ENCODE peak calls at places on chromosome 14, in four cellular contexts. M, U, A and L are unnamed samples.

GRCh38 chr14:103123128-103123633 is at the start of gene TNFAIP2:
- DNase-seq in A (no peak), M (peak; percentile 72), U (no peak), L (peak; percentile 68)

GRCh38 chr14:102208741-102209140 is 69.0 kb downstream of the WDR20 start:
- DNase-seq in M (no peak), U (no peak), A (no peak), L (no peak)

GRCh38 chr14:93011650-93012317 is 88.8 kb downstream of the CHGA start:
- DNase-seq in M (no peak), A (no peak), U (no peak), L (no peak)

GRCh38 chr14:43754838-43755237 is 752.2 kb downstream of the FSCB start:
- DNase-seq in A (no peak), M (no peak), U (no peak), L (no peak)

GRCh38 chr14:93035917-93036651 is 79.6 kb downstream of the ITPK1 start:
- DNase-seq in A (peak; percentile 91), U (no peak), M (peak; percentile 50), L (peak; percentile 61)

GRCh38 chr14:104344815-104345214 is 206.4 kb downstream of the KIF26A start:
- DNase-seq in A (no peak), M (no peak), U (no peak), L (no peak)

GRCh38 chr14:89428556-89429196 is 11.6 kb upstream of the FOXN3 start:
- DNase-seq in A (no peak), M (no peak), U (no peak), L (no peak)

GRCh38 chr14:75566321-75566720 is 12.1 kb upstream of the FLVCR2 start:
- DNase-seq in A (no peak), U (no peak), M (no peak), L (no peak)

GRCh38 chr14:92704036-92704804 is 44.2 kb downstream of the LGMN start:
- DNase-seq in A (no peak), U (peak; percentile 92), M (no peak), L (no peak)

GRCh38 chr14:104576607-104577332 is 2.8 kb upstream of the C14orf180 start:
- DNase-seq in A (peak; percentile 25), M (no peak), U (no peak), L (peak; percentile 39)

GRCh38 chr14:26872510-26872909 is 274.7 kb upstream of the NOVA1 start:
- DNase-seq in A (no peak), M (no peak), U (no peak), L (no peak)

GRCh38 chr14:86481105-86481504 is 951.2 kb downstream of the FLRT2 start:
- DNase-seq in U (no peak), A (no peak), M (no peak), L (no peak)

GRCh38 chr14:68191567-68192321 is 372.2 kb downstream of the RAD51B start:
- DNase-seq in A (peak; percentile 92), U (no peak), M (no peak), L (peak; percentile 99)

GRCh38 chr14:68794856-68795601 is 2.2 kb upstream of the ZFP36L1 start:
- DNase-seq in M (peak; percentile 47), U (no peak), A (no peak), L (no peak)

GRCh38 chr14:87813691-87814090 is 179.3 kb downstream of the GALC start:
- DNase-seq in M (no peak), U (no peak), A (no peak), L (no peak)

GRCh38 chr14:104819361-104819771 is 18.5 kb downstream of the ZBTB42 start:
- DNase-seq in A (no peak), U (no peak), M (no peak), L (no peak)

GRCh38 chr14:77004711-77005460 is 23.6 kb downstream of the IRF2BPL start:
- DNase-seq in A (no peak), M (no peak), U (no peak), L (no peak)

GRCh38 chr14:95490727-95491451 is 25.6 kb downstream of the SYNE3 start:
- DNase-seq in U (no peak), M (no peak), A (no peak), L (peak; percentile 36)

GRCh38 chr14:68939893-68940613 is 39.0 kb downstream of the ACTN1 start:
- DNase-seq in U (no peak), A (peak; percentile 78), M (no peak), L (peak; percentile 98)

GRCh38 chr14:71060795-71061455 is 153.7 kb downstream of the PCNX1 start:
- DNase-seq in A (no peak), M (no peak), U (no peak), L (no peak)

GRCh38 chr14:73188501-73188903 is 48.8 kb upstream of the PAPLN start:
- DNase-seq in A (no peak), M (no peak), U (no peak), L (no peak)

GRCh38 chr14:61561657-61562276 is 133.5 kb upstream of the HIF1A start:
- DNase-seq in U (no peak), M (no peak), A (peak; percentile 94), L (peak; percentile 77)

GRCh38 chr14:92040431-92041040 is 677 bp upstream of the TRIP11 start:
- DNase-seq in U (peak; percentile 25), A (peak; percentile 18), M (peak; percentile 11), L (peak; percentile 55)

GRCh38 chr14:91289464-91289863 is 45.0 kb upstream of the GPR68 start:
- DNase-seq in A (no peak), M (no peak), U (no peak), L (no peak)

GRCh38 chr14:87142568-87143211 is 850.3 kb downstream of the GALC start:
- DNase-seq in A (no peak), M (no peak), U (no peak), L (no peak)

GRCh38 chr14:39033371-39033770 is 69.7 kb downstream of the SEC23A start:
- DNase-seq in A (no peak), U (no peak), M (no peak), L (no peak)

GRCh38 chr14:66540038-66540437 is 32.1 kb downstream of the GPHN start:
- DNase-seq in A (no peak), M (no peak), U (no peak), L (no peak)

GRCh38 chr14:74855945-74856344 is 20.0 kb downstream of the PROX2 start:
- DNase-seq in U (no peak), A (no peak), M (no peak), L (no peak)

GRCh38 chr14:31026076-31026394 is at the start of gene STRN3:
- DNase-seq in M (no peak), U (no peak), A (no peak), L (no peak)

GRCh38 chr14:31025335-31026075 is at the start of gene AP4S1:
- DNase-seq in U (no peak), A (peak; percentile 57), M (peak; percentile 36), L (peak; percentile 31)

GRCh38 chr14:31024042-31024480 is 1.4 kb upstream of the AP4S1 start:
- DNase-seq in A (peak; percentile 82), U (no peak), M (no peak), L (no peak)

GRCh38 chr14:31026395-31027096 is 367 bp upstream of the STRN3 start:
- DNase-seq in A (peak; percentile 99), M (peak; percentile 87), U (peak; percentile 85), L (peak; percentile 87)

DNA sequence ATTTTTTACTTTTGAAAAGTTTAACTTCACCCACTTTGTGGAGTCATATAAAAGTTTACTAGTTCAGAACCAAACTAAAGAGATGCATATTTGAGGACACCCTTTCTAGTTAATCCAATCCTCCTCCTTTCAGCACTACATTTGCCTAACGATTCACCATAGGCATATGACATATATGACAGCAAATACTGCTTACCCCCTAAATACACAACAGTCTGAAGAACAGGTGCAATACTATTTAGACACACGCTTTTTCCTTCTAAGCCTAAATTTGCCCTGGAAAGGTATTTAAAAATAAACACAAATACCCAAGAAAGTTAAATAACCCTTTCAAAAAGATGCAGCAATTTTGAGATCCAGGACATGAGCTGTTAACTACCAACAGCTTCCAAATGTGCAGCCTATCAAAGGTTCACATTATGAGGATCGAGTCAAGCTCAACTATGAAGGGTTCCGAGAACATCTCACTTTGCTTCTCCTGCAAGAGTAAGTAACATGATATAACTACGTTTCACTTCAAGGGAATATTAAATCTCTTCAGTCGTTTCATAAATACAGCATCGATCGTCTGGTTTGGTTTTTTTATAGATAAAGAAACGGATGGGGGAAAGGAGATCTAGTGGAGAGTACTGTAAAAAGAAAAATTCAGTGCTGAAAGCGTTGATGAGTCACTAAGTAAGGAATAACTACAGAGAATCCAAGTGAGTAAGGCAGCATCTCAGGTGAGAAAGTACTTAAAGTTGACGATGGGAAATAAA is 693 bp upstream of the AP4S1 start:
- DNase-seq in M (no peak), U (no peak), A (no peak), L (no peak)
- TF ChIP-seq POLR2AphosphoS2 in M (no peak), U (no peak), A (no peak), L (no peak)

DNA sequence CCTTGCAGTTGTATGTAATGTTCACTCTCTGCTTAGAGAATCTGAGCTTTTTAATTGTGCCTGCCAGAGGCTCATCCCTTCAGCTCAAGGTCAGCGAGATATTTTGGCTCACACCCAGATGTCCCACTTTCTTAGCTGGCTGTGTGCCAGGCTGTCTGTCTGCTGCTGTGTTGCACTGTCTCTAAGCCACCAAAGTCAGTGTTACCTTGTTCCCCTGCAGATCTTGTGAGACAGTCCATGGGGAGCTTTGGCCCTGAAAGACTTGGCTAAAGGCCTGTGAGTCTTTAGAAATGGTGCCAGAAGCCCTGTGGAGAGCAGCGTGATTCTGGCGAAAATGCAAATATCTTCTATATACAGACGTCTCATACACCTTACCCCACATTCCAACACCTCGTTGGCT is 293.7 kb downstream of the TTC6 start:
- DNase-seq in A (peak; percentile 56), U (no peak), M (no peak), L (no peak)
- TF ChIP-seq HDAC2 in A (no peak), U (no peak), M (no peak), L (no peak)

GRCh38 chr14:52446355-52446754 is 106.0 kb downstream of the TXNDC16 start:
- DNase-seq in U (no peak), A (peak; percentile 15), M (no peak), L (no peak)
- TF ChIP-seq MAX in U (no peak), A (no peak), M (no peak), L (no peak)

GRCh38 chr14:81211844-81212243 is 8.9 kb downstream of the GTF2A1 start:
- DNase-seq in M (no peak), A (peak; percentile 35), U (no peak), L (peak; percentile 37)

GRCh38 chr14:81208489-81208888 is 12.3 kb downstream of the GTF2A1 start:
- DNase-seq in M (no peak), A (no peak), U (no peak), L (no peak)

GRCh38 chr14:81205639-81206038 is 15.1 kb downstream of the GTF2A1 start:
- DNase-seq in A (no peak), U (no peak), M (no peak), L (no peak)

GRCh38 chr14:81206115-81206514 is 14.6 kb downstream of the GTF2A1 start:
- DNase-seq in U (no peak), M (no peak), A (peak; percentile 3), L (no peak)

GRCh38 chr14:81209187-81209836 is 11.4 kb downstream of the GTF2A1 start:
- DNase-seq in A (no peak), U (peak; percentile 37), M (no peak), L (no peak)
- TF ChIP-seq POLR2AphosphoS2 in A (no peak), U (no peak), M (no peak), L (no peak)

DNA sequence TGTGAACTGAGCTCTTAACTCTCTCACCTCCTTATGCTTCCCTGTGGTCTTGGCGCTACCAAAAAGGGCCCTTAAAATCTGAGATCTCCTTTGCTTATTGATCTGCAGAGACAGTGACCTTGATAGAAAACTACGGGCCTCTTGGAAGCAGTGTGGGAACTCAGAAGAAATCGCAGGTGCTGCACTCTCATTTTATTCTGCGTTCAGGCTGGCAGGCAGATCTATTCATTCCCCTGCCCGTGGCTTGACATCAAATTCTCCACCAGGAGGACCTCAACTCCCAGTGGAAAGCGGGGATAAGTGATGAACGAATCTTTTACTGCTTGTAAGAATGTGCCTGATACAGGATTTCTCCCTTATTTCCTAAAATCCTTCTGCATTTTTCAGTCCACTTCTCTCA is 143.2 kb upstream of the SEL1L start:
- DNase-seq in A (no peak), U (no peak), M (no peak), L (no peak)
- TF ChIP-seq HDAC2 in A (no peak), U (no peak), M (no peak), L (no peak)